ENCODE peak calls at places on chromosomes 12 and 14, in eight cellular contexts. K is stimulated activated effector memory CD8-positive, alpha-beta T cell treated with anti-CD3 and anti-CD28 coated beads, Interleukin-12 subunit alpha, Interleukin-12 subunit beta, amount 100 ng/mL, for 72 hours; N is C1 segment of cervical spinal cord; J is GM19239; X is endothelial cell; V is AG09319; E is A549; U is NCI-H460. B is an unnamed sample.

GRCh38 chr14:99412122-99413061 is 68.3 kb downstream of the SETD3 start:
- DNase-seq in N (no peak), V (no peak), J (no peak), X (no peak), E (no peak), K (no peak), U (no peak), B (no peak)

GRCh38 chr12:75315518-75315917 is 14.6 kb downstream of the CAPS2 start:
- DNase-seq in V (no peak), N (no peak), K (no peak), X (no peak), U (no peak), E (no peak), J (no peak), B (no peak)

GRCh38 chr14:24806061-24806678 is 172.2 kb upstream of the GZMB start:
- DNase-seq in N (no peak), J (peak), V (no peak), X (peak), E (peak), K (peak), U (peak), B (peak)

GRCh38 chr12:25653487-25654175 is 100.5 kb upstream of the LMNTD1 start:
- DNase-seq in K (no peak), U (no peak), X (peak), N (no peak), V (no peak), E (no peak), J (no peak), B (no peak)

GRCh38 chr12:93813972-93814821 is 137.0 kb downstream of the CRADD start:
- DNase-seq in X (no peak), N (no peak), V (peak), K (no peak), J (no peak), U (no peak), E (no peak), B (no peak)

GRCh38 chr12:13277278-13277677 is 80.8 kb downstream of the EMP1 start:
- DNase-seq in J (no peak), X (no peak), E (no peak), K (no peak), U (no peak), V (no peak), N (no peak), B (no peak)

GRCh38 chr14:59455411-59455810 is 9.8 kb downstream of the GPR135 start:
- DNase-seq in V (no peak), E (no peak), N (no peak), K (no peak), U (no peak), J (no peak), X (no peak), B (no peak)

GRCh38 chr14:40003773-40004172 is 571.5 kb upstream of the FBXO33 start:
- DNase-seq in V (no peak), N (no peak), K (no peak), U (no peak), J (no peak), X (no peak), E (no peak), B (no peak)

GRCh38 chr12:121789800-121790748 is 3.4 kb downstream of the RHOF start:
- DNase-seq in U (no peak), N (no peak), X (peak), V (no peak), K (peak), E (no peak), J (peak), B (no peak)

GRCh38 chr12:113228394-113229028 is 7.2 kb downstream of the TPCN1 start:
- DNase-seq in U (no peak), E (no peak), N (no peak), K (no peak), J (no peak), X (no peak), V (no peak), B (no peak)

GRCh38 chr12:52264435-52264825 is 10.0 kb upstream of the KRT86 start:
- DNase-seq in U (no peak), E (no peak), V (no peak), X (no peak), N (no peak), J (no peak), K (no peak), B (no peak)

GRCh38 chr12:124919646-124920352 is 5.3 kb upstream of the UBC start:
- DNase-seq in U (peak), V (no peak), K (no peak), E (no peak), J (no peak), X (no peak), N (no peak), B (peak)

GRCh38 chr14:72745991-72746980 is 147.6 kb downstream of the DPF3 start:
- DNase-seq in V (peak), E (no peak), N (no peak), K (no peak), U (no peak), J (no peak), X (no peak), B (no peak)

GRCh38 chr12:54680374-54680773 is 32.2 kb upstream of the DCD start:
- DNase-seq in N (no peak), K (no peak), E (peak), U (peak), J (peak), X (peak), V (no peak), B (peak)

GRCh38 chr14:90693413-90693812 is 122.8 kb downstream of the TTC7B start:
- DNase-seq in K (no peak), J (no peak), U (no peak), E (no peak), X (no peak), V (no peak), N (no peak), B (no peak)

GRCh38 chr14:34875031-34875922 is at the start of gene BAZ1A:
- DNase-seq in K (peak), E (peak), N (no peak), J (peak), U (peak), V (peak), X (no peak), B (peak)

GRCh38 chr12:81208193-81208946 is 130.5 kb downstream of the ACSS3 start:
- DNase-seq in E (no peak), J (no peak), K (no peak), X (no peak), V (no peak), N (no peak), U (no peak), B (peak)

GRCh38 chr14:54555651-54556050 is 11.3 kb upstream of the SAMD4A start:
- DNase-seq in E (peak), X (no peak), J (no peak), N (no peak), K (no peak), U (no peak), V (no peak), B (no peak)

GRCh38 chr14:75654127-75654732 is 6.4 kb downstream of the ERG28 start:
- DNase-seq in X (peak), J (peak), E (peak), N (no peak), K (peak), V (no peak), U (peak), B (peak)

GRCh38 chr14:33796356-33796755 is 154.5 kb downstream of the EGLN3 start:
- DNase-seq in V (no peak), J (no peak), N (no peak), U (no peak), E (no peak), X (no peak), K (no peak), B (no peak)

GRCh38 chr12:71556881-71557280 is 106.8 kb downstream of the ZFC3H1 start:
- DNase-seq in X (no peak), N (no peak), V (peak), E (peak), J (no peak), U (peak), K (no peak), B (peak)

GRCh38 chr12:76020731-76021672 is 10.6 kb downstream of the PHLDA1 start:
- DNase-seq in E (peak), J (no peak), V (peak), N (no peak), K (peak), X (no peak), U (peak), B (peak)

GRCh38 chr12:47988073-47989022 is 15.9 kb downstream of the COL2A1 start:
- DNase-seq in K (no peak), N (no peak), V (no peak), X (peak), E (no peak), U (no peak), J (no peak), B (no peak)

GRCh38 chr12:90211017-90211416 is 502.4 kb upstream of the ATP2B1 start:
- DNase-seq in X (no peak), U (no peak), V (no peak), J (no peak), E (peak), N (no peak), K (no peak), B (peak)

GRCh38 chr14:93033039-93033982 is 82.4 kb downstream of the ITPK1 start:
- DNase-seq in X (no peak), E (no peak), V (no peak), J (no peak), N (no peak), K (no peak), U (no peak), B (no peak)

GRCh38 chr12:102917026-102917787 is at the start of gene PAH:
- DNase-seq in E (no peak), X (no peak), K (peak), U (no peak), N (no peak), J (peak), V (no peak), B (peak)

GRCh38 chr14:96037891-96038557 is 1.1 kb upstream of the C14orf132 start:
- DNase-seq in K (no peak), X (no peak), E (peak), U (no peak), J (no peak), N (no peak), V (no peak), B (peak)

GRCh38 chr14:102930138-102930752 is 7.8 kb downstream of the AMN start:
- DNase-seq in K (no peak), X (peak), J (no peak), V (no peak), E (no peak), U (no peak), N (no peak), B (no peak)

GRCh38 chr14:70706177-70706576 is 64.5 kb downstream of the TTC9 start:
- DNase-seq in N (no peak), V (no peak), J (no peak), U (no peak), X (no peak), E (no peak), K (no peak), B (no peak)